ENCODE peak calls at places on chromosomes 2 and 18, in eight cellular contexts. B is type B pancreatic cell, P is lower lobe of right lung, J is IMR-90, G is MM.1S, I is cardiac muscle cell, W is fibroblast of mammary gland, M is AG04450. F is an unnamed sample.

GRCh38 chr18:33987206-33987605 is 237.5 kb downstream of the NOL4 start:
- DNase-seq in B (no peak), P (no peak), M (no peak), J (no peak), G (no peak), W (no peak), I (no peak), F (no peak)

GRCh38 chr2:5672749-5673147 is 19.4 kb upstream of the SOX11 start:
- DNase-seq in P (no peak), J (no peak), G (no peak), B (no peak), M (no peak), I (no peak), W (no peak), F (no peak)

GRCh38 chr2:240873805-240874714 is 5.4 kb downstream of the AGXT start:
- DNase-seq in J (peak), W (no peak), I (peak), G (no peak), B (no peak), M (no peak), P (peak), F (peak)

GRCh38 chr2:38129410-38129809 is 53.5 kb upstream of the CYP1B1 start:
- DNase-seq in J (no peak), I (peak), M (no peak), B (no peak), P (no peak), G (no peak), W (no peak), F (no peak)

GRCh38 chr18:67733094-67733493 is 216.6 kb upstream of the DSEL start:
- DNase-seq in J (peak), G (no peak), P (no peak), M (no peak), W (peak), I (peak), B (no peak), F (no peak)

GRCh38 chr2:63712748-63713147 is 124.0 kb downstream of the MDH1 start:
- DNase-seq in G (no peak), J (peak), M (no peak), I (no peak), W (peak), B (no peak), P (no peak), F (no peak)

GRCh38 chr18:23634692-23635091 is 28.0 kb downstream of the ANKRD29 start:
- DNase-seq in G (no peak), J (no peak), M (no peak), W (no peak), I (peak), P (no peak), B (no peak), F (no peak)

GRCh38 chr2:21044694-21045371 is 960 bp upstream of the APOB start:
- DNase-seq in P (no peak), G (no peak), J (no peak), W (no peak), I (no peak), B (no peak), M (no peak), F (peak)

GRCh38 chr2:179429597-179429996 is 165.0 kb upstream of the SESTD1 start:
- DNase-seq in B (no peak), W (no peak), I (no peak), M (no peak), P (no peak), J (no peak), G (no peak), F (no peak)

GRCh38 chr18:38940863-38941531 is 1375.4 kb upstream of the CELF4 start:
- DNase-seq in M (no peak), P (no peak), B (no peak), W (peak), J (peak), G (peak), I (peak), F (no peak)

GRCh38 chr2:205556357-205556756 is 125.9 kb upstream of the NRP2 start:
- DNase-seq in G (no peak), M (no peak), B (no peak), J (no peak), I (no peak), W (no peak), P (no peak), F (no peak)

GRCh38 chr2:25275575-25275965 is 66.2 kb downstream of the DNMT3A start:
- DNase-seq in I (no peak), W (no peak), M (no peak), P (no peak), B (no peak), J (no peak), G (no peak), F (no peak)

GRCh38 chr2:25274868-25275574 is 66.7 kb downstream of the DNMT3A start:
- DNase-seq in P (peak), G (no peak), I (peak), W (peak), B (no peak), M (no peak), J (peak), F (no peak)

GRCh38 chr2:25273985-25274550 is 67.7 kb downstream of the DNMT3A start:
- DNase-seq in I (no peak), W (no peak), M (no peak), B (no peak), G (no peak), J (no peak), P (no peak), F (no peak)

GRCh38 chr2:25279091-25279651 is 62.6 kb downstream of the DNMT3A start:
- DNase-seq in W (peak), P (peak), I (peak), J (no peak), M (no peak), G (no peak), B (no peak), F (no peak)

GRCh38 chr2:25276569-25277465 is 64.9 kb downstream of the DNMT3A start:
- DNase-seq in P (peak), I (peak), M (no peak), G (peak), J (no peak), W (no peak), B (no peak), F (peak)
- TF ChIP-seq CTCF in P (peak), I (peak), M (peak), G (peak), J (peak), W (peak), B (peak), F (peak)

DNA sequence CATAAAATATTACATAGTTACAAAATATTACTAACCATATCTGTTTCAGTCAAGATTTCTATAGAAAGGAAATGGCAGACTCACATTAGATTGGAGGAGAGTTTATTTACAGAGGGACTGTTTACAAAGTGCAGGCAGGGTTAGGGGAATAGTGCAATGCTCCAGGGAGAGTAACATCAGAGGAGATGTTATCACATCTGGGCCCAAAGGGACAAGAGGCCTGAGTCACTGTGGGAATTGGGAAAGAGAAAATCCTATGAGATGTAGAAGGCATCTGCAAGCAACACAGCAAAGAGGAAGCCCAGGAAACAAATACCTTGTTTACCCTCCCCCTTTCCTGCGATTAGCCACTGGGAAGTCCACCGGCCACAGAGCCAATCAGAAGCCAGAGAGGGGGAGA is 227.3 kb upstream of the TANK start:
- DNase-seq in I (peak), B (no peak), J (peak), G (no peak), P (no peak), W (peak), M (peak), F (no peak)
- TF ChIP-seq CTCF in I (no peak), B (no peak), J (no peak), G (no peak), P (no peak), W (no peak), M (no peak), F (no peak)

GRCh38 chr2:197870137-197870536 is 65.7 kb downstream of the PLCL1 start:
- DNase-seq in M (no peak), J (no peak), B (no peak), P (no peak), I (no peak), W (no peak), G (no peak), F (no peak)

GRCh38 chr2:197875736-197876135 is 71.3 kb downstream of the PLCL1 start:
- DNase-seq in I (peak), J (no peak), M (no peak), G (no peak), B (no peak), P (no peak), W (no peak), F (no peak)

GRCh38 chr2:197871780-197872456 is 67.5 kb downstream of the PLCL1 start:
- DNase-seq in J (no peak), P (no peak), B (no peak), G (no peak), W (no peak), I (no peak), M (no peak), F (no peak)

GRCh38 chr2:197876524-197876923 is 72.1 kb downstream of the PLCL1 start:
- DNase-seq in M (no peak), G (no peak), I (no peak), P (no peak), J (no peak), B (no peak), W (no peak), F (no peak)

DNA sequence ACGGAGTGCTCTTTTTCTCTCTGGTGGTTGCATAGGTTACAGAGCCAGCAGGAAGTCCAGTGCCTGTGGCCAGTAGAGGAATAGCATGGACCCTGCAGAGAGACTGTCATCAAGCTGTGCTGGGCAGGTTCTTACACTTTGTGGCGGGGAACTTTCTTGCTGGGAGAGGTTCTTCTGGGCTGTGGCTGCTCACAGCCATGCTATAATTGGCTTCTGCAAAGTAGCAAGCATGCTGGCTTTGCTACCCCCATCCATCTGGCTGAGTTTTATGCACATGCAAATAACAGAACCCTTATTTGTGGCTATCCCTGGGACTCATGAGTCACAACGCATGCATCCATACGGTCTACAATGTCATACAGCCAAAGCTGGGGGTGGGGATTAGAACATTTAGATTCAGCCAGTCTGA is 68.9 kb downstream of the PLCL1 start:
- DNase-seq in M (peak), I (peak), W (peak), J (peak), G (no peak), B (no peak), P (no peak), F (no peak)
- TF ChIP-seq CTCF in M (peak), I (no peak), W (peak), J (no peak), G (no peak), B (peak), P (no peak), F (no peak)

DNA sequence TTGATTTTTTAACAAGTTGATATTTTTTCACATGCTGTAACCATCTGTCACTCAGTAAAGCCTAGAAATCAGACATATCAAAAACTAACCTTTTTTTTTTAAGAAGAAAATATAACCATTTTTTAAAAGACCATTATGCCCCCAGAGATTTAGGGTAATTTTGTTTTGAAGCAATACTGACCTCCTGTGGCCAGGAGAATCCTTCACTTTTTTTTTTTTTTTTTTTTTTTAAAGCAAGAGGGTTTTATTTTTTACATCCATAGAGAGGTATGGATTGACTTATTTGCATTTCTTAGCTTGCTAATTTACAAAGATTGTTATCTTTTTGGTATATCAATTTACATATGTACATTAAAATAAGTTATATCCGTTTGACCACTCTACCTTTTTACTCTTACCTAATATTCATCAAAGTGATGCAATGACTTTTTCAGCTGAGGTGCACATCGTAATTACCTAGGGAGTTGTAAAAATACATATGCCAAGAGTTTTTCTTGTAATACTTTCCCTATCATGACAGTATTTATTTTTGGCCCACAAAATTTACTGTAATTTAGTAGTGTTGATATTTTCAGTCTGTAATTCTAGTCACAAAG is 161.9 kb downstream of the SOCS6 start:
- DNase-seq in W (peak), J (peak), I (peak), P (no peak), G (no peak), B (no peak), M (no peak), F (no peak)
- TF ChIP-seq CTCF in W (peak), J (peak), I (peak), P (peak), G (peak), B (peak), M (peak), F (peak)

DNA sequence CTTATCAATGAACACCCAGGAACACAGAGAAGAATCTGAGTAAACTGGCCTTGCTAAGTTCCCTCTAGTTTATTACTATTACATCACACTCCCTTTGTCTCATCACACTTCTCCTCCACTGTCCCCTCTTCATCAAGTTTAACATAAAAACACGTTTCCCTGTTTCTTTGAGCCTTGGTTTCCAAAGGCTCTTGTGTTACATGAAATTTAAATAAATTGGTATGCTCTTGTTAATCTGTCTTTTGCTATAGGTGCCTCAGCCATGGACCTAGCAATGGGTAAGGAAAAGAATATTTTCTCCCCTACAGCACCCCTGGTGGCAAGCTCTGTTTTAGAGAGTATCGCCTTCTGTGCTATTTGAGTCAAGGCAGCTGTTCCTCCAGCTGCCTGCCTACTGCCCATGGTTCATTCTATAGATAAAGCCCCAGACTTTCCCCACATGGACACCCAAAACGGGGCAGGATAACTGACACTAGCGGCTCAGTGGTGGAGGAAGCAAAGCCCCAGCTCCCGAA is 31.8 kb downstream of the TGIF1 start:
- DNase-seq in G (no peak), I (peak), M (peak), W (peak), P (no peak), B (no peak), J (peak), F (no peak)
- TF ChIP-seq CTCF in G (peak), I (peak), M (peak), W (peak), P (peak), B (peak), J (peak), F (peak)

GRCh38 chr18:58989184-58989759 is 124.6 kb downstream of the ZNF532 start:
- DNase-seq in G (no peak), I (no peak), P (no peak), W (no peak), M (no peak), B (no peak), J (no peak), F (no peak)
- TF ChIP-seq CTCF in G (no peak), I (no peak), P (no peak), W (no peak), M (no peak), B (no peak), J (no peak), F (no peak)

DNA sequence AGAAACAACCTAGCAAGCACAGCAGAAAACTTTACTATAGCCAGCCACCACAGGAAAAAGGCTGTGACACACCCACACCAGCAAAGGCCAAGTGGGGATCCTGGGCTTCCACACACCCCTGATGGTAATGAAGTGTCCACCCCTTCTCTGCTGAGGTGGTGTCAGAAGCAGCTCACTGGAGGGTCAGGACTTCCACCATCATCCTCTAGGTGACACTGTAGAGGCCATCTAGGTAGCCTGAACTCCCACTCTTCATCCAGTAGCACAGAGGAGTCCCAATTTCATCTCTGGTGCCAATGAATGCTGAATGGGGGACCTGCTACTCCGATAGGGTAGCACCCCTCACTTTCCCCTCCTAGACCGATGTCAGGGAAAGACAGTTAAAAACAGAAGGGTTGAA is 1544.4 kb downstream of the LRP1B start:
- DNase-seq in W (peak), G (peak), P (no peak), B (no peak), J (peak), I (peak), M (no peak), F (peak)
- TF ChIP-seq CTCF in W (peak), G (peak), P (peak), B (peak), J (peak), I (peak), M (peak), F (peak)